ENCODE peak calls at places on chromosome 18, in six cellular contexts. One of them, this sample, is unnamed.

GRCh38 chr18:63586431-63586830 is 712 bp upstream of the SERPINB13 start:
- DNase-seq in retinal pigment epithelial cell: no peak
- DNase-seq in frontal cortex: no peak
- DNase-seq in D721Med: peak
- DNase-seq in activated gamma-delta T cell treated with Interleukin-2 at 50 U/mL for 16 hours: no peak
- DNase-seq in type B pancreatic cell: no peak
- DNase-seq in this sample: no peak

GRCh38 chr18:48662021-48662661 is 123.3 kb downstream of the CTIF start:
- DNase-seq in retinal pigment epithelial cell: no peak
- DNase-seq in frontal cortex: no peak
- DNase-seq in D721Med: no peak
- DNase-seq in activated gamma-delta T cell treated with Interleukin-2 at 50 U/mL for 16 hours: no peak
- DNase-seq in type B pancreatic cell: no peak
- DNase-seq in this sample: no peak

GRCh38 chr18:3612315-3612714 is 162.3 kb downstream of the TGIF1 start:
- DNase-seq in retinal pigment epithelial cell: no peak
- DNase-seq in frontal cortex: no peak
- DNase-seq in D721Med: no peak
- DNase-seq in activated gamma-delta T cell treated with Interleukin-2 at 50 U/mL for 16 hours: no peak
- DNase-seq in type B pancreatic cell: no peak
- DNase-seq in this sample: no peak

GRCh38 chr18:47172476-47172875 is 3.7 kb downstream of the IER3IP1 start:
- DNase-seq in retinal pigment epithelial cell: no peak
- DNase-seq in frontal cortex: no peak
- DNase-seq in D721Med: no peak
- DNase-seq in activated gamma-delta T cell treated with Interleukin-2 at 50 U/mL for 16 hours: no peak
- DNase-seq in type B pancreatic cell: no peak
- DNase-seq in this sample: no peak

GRCh38 chr18:27954226-27954625 is 222.7 kb downstream of the CDH2 start:
- DNase-seq in retinal pigment epithelial cell: no peak
- DNase-seq in frontal cortex: no peak
- DNase-seq in D721Med: no peak
- DNase-seq in activated gamma-delta T cell treated with Interleukin-2 at 50 U/mL for 16 hours: no peak
- DNase-seq in type B pancreatic cell: no peak
- DNase-seq in this sample: no peak

GRCh38 chr18:12113999-12114646 is 20.5 kb downstream of the ANKRD62 start:
- DNase-seq in retinal pigment epithelial cell: no peak
- DNase-seq in frontal cortex: no peak
- DNase-seq in D721Med: no peak
- DNase-seq in activated gamma-delta T cell treated with Interleukin-2 at 50 U/mL for 16 hours: no peak
- DNase-seq in type B pancreatic cell: no peak
- DNase-seq in this sample: no peak

GRCh38 chr18:48295586-48296311 is 113.4 kb downstream of the ZBTB7C start:
- DNase-seq in retinal pigment epithelial cell: no peak
- DNase-seq in frontal cortex: no peak
- DNase-seq in D721Med: no peak
- DNase-seq in activated gamma-delta T cell treated with Interleukin-2 at 50 U/mL for 16 hours: no peak
- DNase-seq in type B pancreatic cell: peak
- DNase-seq in this sample: peak

GRCh38 chr18:62458346-62458745 is 64.5 kb upstream of the ZCCHC2 start:
- DNase-seq in retinal pigment epithelial cell: no peak
- DNase-seq in frontal cortex: no peak
- DNase-seq in D721Med: no peak
- DNase-seq in activated gamma-delta T cell treated with Interleukin-2 at 50 U/mL for 16 hours: no peak
- DNase-seq in type B pancreatic cell: no peak
- DNase-seq in this sample: no peak

GRCh38 chr18:22336406-22336805 is 81.3 kb downstream of the CTAGE1 start:
- DNase-seq in retinal pigment epithelial cell: no peak
- DNase-seq in frontal cortex: no peak
- DNase-seq in D721Med: no peak
- DNase-seq in activated gamma-delta T cell treated with Interleukin-2 at 50 U/mL for 16 hours: no peak
- DNase-seq in type B pancreatic cell: no peak
- DNase-seq in this sample: no peak

GRCh38 chr18:50190236-50190635 is 4.7 kb downstream of the MYO5B start:
- DNase-seq in retinal pigment epithelial cell: no peak
- DNase-seq in frontal cortex: no peak
- DNase-seq in D721Med: no peak
- DNase-seq in activated gamma-delta T cell treated with Interleukin-2 at 50 U/mL for 16 hours: no peak
- DNase-seq in type B pancreatic cell: no peak
- DNase-seq in this sample: no peak

GRCh38 chr18:61901334-61901986 is 8.7 kb upstream of the RNF152 start:
- DNase-seq in retinal pigment epithelial cell: no peak
- DNase-seq in frontal cortex: no peak
- DNase-seq in D721Med: peak
- DNase-seq in activated gamma-delta T cell treated with Interleukin-2 at 50 U/mL for 16 hours: peak
- DNase-seq in type B pancreatic cell: no peak
- DNase-seq in this sample: no peak

GRCh38 chr18:36411745-36412168 is 114.2 kb downstream of the FHOD3 start:
- DNase-seq in retinal pigment epithelial cell: no peak
- DNase-seq in frontal cortex: no peak
- DNase-seq in D721Med: no peak
- DNase-seq in activated gamma-delta T cell treated with Interleukin-2 at 50 U/mL for 16 hours: no peak
- DNase-seq in type B pancreatic cell: no peak
- DNase-seq in this sample: no peak

GRCh38 chr18:66271927-66272326 is 332.0 kb downstream of the CDH19 start:
- DNase-seq in retinal pigment epithelial cell: no peak
- DNase-seq in frontal cortex: no peak
- DNase-seq in D721Med: no peak
- DNase-seq in activated gamma-delta T cell treated with Interleukin-2 at 50 U/mL for 16 hours: no peak
- DNase-seq in type B pancreatic cell: no peak
- DNase-seq in this sample: no peak

GRCh38 chr18:40866013-40866644 is 1088.9 kb upstream of the PIK3C3 start:
- DNase-seq in retinal pigment epithelial cell: no peak
- DNase-seq in frontal cortex: no peak
- DNase-seq in D721Med: no peak
- DNase-seq in activated gamma-delta T cell treated with Interleukin-2 at 50 U/mL for 16 hours: no peak
- DNase-seq in type B pancreatic cell: no peak
- DNase-seq in this sample: no peak

GRCh38 chr18:7987284-7987976 is 420.3 kb downstream of the PTPRM start:
- DNase-seq in retinal pigment epithelial cell: peak
- DNase-seq in frontal cortex: no peak
- DNase-seq in D721Med: no peak
- DNase-seq in activated gamma-delta T cell treated with Interleukin-2 at 50 U/mL for 16 hours: no peak
- DNase-seq in type B pancreatic cell: no peak
- DNase-seq in this sample: no peak

GRCh38 chr18:54737986-54738385 is 90.3 kb upstream of the RAB27B start:
- DNase-seq in retinal pigment epithelial cell: no peak
- DNase-seq in frontal cortex: no peak
- DNase-seq in D721Med: no peak
- DNase-seq in activated gamma-delta T cell treated with Interleukin-2 at 50 U/mL for 16 hours: no peak
- DNase-seq in type B pancreatic cell: no peak
- DNase-seq in this sample: no peak

GRCh38 chr18:26922313-26922712 is 56.8 kb upstream of the AQP4 start:
- DNase-seq in retinal pigment epithelial cell: no peak
- DNase-seq in frontal cortex: no peak
- DNase-seq in D721Med: no peak
- DNase-seq in activated gamma-delta T cell treated with Interleukin-2 at 50 U/mL for 16 hours: no peak
- DNase-seq in type B pancreatic cell: no peak
- DNase-seq in this sample: no peak

This sample was measured in osteocyte.